ENCODE peak calls at places on chromosome 1, in five cellular contexts. H is colonic mucosa, A is skeletal muscle cell, V is adipocyte, B is NCI-H1417. D is an unnamed sample.

GRCh38 chr1:209368864-209369598 is 214.5 kb upstream of the CAMK1G start:
- DNase-seq in H (no peak), A (peak; percentile 96), V (peak; percentile 74), B (no peak), D (peak; percentile 94)

GRCh38 chr1:224700915-224701531 is 84.9 kb downstream of the CNIH3 start:
- DNase-seq in H (no peak), A (no peak), V (no peak), B (peak; percentile 6), D (peak; percentile 20)

GRCh38 chr1:50977575-50978143 is 7.6 kb downstream of the CDKN2C start:
- DNase-seq in H (peak; percentile 66), A (no peak), V (peak; percentile 76), B (peak; percentile 91), D (no peak)

GRCh38 chr1:32249831-32250525 is 1.1 kb upstream of the LCK start:
- DNase-seq in H (peak; percentile 47), A (no peak), V (no peak), B (peak; percentile 11), D (no peak)

GRCh38 chr1:76764638-76765572 is 102.4 kb upstream of the ST6GALNAC5 start:
- DNase-seq in H (no peak), A (no peak), V (no peak), B (peak; percentile 84), D (no peak)

GRCh38 chr1:244171241-244171985 is 120.3 kb downstream of the ZBTB18 start:
- DNase-seq in H (no peak), A (no peak), V (no peak), B (no peak), D (no peak)

GRCh38 chr1:198701250-198701649 is 62.4 kb downstream of the PTPRC start:
- DNase-seq in H (no peak), A (no peak), V (no peak), B (peak; percentile 40), D (no peak)

GRCh38 chr1:155961937-155962336 is 16.4 kb downstream of the ARHGEF2 start:
- DNase-seq in H (no peak), A (peak; percentile 88), V (peak; percentile 79), B (no peak), D (peak; percentile 83)

GRCh38 chr1:54922921-54923421 is 36.0 kb upstream of the DHCR24 start:
- DNase-seq in H (no peak), A (no peak), V (peak; percentile 63), B (no peak), D (no peak)

GRCh38 chr1:46900401-46900800 is 40.9 kb downstream of the CYP4A11 start:
- DNase-seq in H (no peak), A (no peak), V (no peak), B (no peak), D (no peak)

GRCh38 chr1:112818990-112819689 is 104.0 kb upstream of the PPM1J start:
- DNase-seq in H (peak; percentile 21), A (peak; percentile 24), V (peak; percentile 32), B (no peak), D (no peak)

GRCh38 chr1:227362039-227362438 is 43.7 kb upstream of the CDC42BPA start:
- DNase-seq in H (no peak), A (no peak), V (peak; percentile 45), B (no peak), D (no peak)

D was measured in fibroblast of the conjunctiva.